ENCODE peak calls at places on chromosomes 12 and 14, in six cellular contexts. C is thyroid gland; P is left ventricle myocardium inferior; Q is PC-3; W is CD8-positive, alpha-beta T cell; Y is uterus. I is an unnamed sample.

GRCh38 chr12:116455540-116456306 is 103.5 kb upstream of the MAP1LC3B2 start:
- DNase-seq in C (peak; percentile 51), P (peak; percentile 66), Q (peak; percentile 83), W (no peak), Y (peak; percentile 96), I (peak; percentile 92)

GRCh38 chr14:104427126-104427851 is 152.3 kb upstream of the C14orf180 start:
- DNase-seq in C (no peak), P (no peak), Q (no peak), W (no peak), Y (no peak), I (no peak)

GRCh38 chr12:68406134-68406576 is 74.0 kb upstream of the MDM1 start:
- DNase-seq in C (peak; percentile 90), P (peak; percentile 94), Q (peak; percentile 75), W (no peak), Y (peak; percentile 91), I (peak; percentile 91)

GRCh38 chr12:55681142-55682077 is 26.3 kb downstream of the ITGA7 start:
- DNase-seq in C (peak; percentile 89), P (peak; percentile 54), Q (peak; percentile 92), W (no peak), Y (no peak), I (peak; percentile 76)

GRCh38 chr14:95290769-95291440 is 28.8 kb downstream of the CLMN start:
- DNase-seq in C (no peak), P (peak; percentile 64), Q (peak; percentile 75), W (no peak), Y (peak; percentile 27), I (peak; percentile 65)

GRCh38 chr12:18696971-18697602 is 40.7 kb downstream of the PLCZ1 start:
- DNase-seq in C (no peak), P (no peak), Q (peak; percentile 63), W (no peak), Y (no peak), I (no peak)

GRCh38 chr12:92224685-92225331 is 79.2 kb upstream of the BTG1 start:
- DNase-seq in C (no peak), P (no peak), Q (peak; percentile 83), W (no peak), Y (peak; percentile 85), I (no peak)

GRCh38 chr12:11513288-11513687 is 117.9 kb upstream of the PRB2 start:
- DNase-seq in C (no peak), P (no peak), Q (peak; percentile 36), W (no peak), Y (no peak), I (no peak)

GRCh38 chr12:6276936-6277615 is 33.4 kb upstream of the PLEKHG6 start:
- DNase-seq in C (no peak), P (no peak), Q (peak; percentile 35), W (no peak), Y (no peak), I (peak; percentile 50)

GRCh38 chr14:57530571-57530970 is 36.9 kb upstream of the CCDC198 start:
- DNase-seq in C (no peak), P (no peak), Q (no peak), W (no peak), Y (no peak), I (no peak)

GRCh38 chr12:89346741-89347324 is 5.5 kb downstream of the DUSP6 start:
- DNase-seq in C (no peak), P (peak; percentile 26), Q (peak; percentile 56), W (no peak), Y (peak; percentile 51), I (peak; percentile 44)

GRCh38 chr14:103123634-103124500 is 606 bp downstream of the TNFAIP2 start:
- DNase-seq in C (peak; percentile 44), P (peak; percentile 68), Q (peak; percentile 44), W (no peak), Y (peak; percentile 64), I (peak; percentile 81)

GRCh38 chr12:68538722-68539614 is 71.7 kb upstream of the RAP1B start:
- DNase-seq in C (peak; percentile 24), P (peak; percentile 79), Q (no peak), W (peak; percentile 47), Y (peak; percentile 68), I (peak; percentile 75)

GRCh38 chr14:32203928-32204357 is 874 bp upstream of the RNU6-8 start:
- DNase-seq in C (peak; percentile 31), P (peak; percentile 21), Q (peak; percentile 29), W (peak; percentile 13), Y (peak; percentile 20), I (no peak)

GRCh38 chr14:105519946-105520698 is 6.3 kb upstream of the TMEM121 start:
- DNase-seq in C (no peak), P (no peak), Q (no peak), W (no peak), Y (no peak), I (no peak)

GRCh38 chr12:53004178-53004577 is 2.1 kb upstream of the EIF4B start:
- DNase-seq in C (no peak), P (no peak), Q (peak; percentile 66), W (no peak), Y (no peak), I (no peak)

GRCh38 chr12:70796989-70797388 is 123.5 kb downstream of the PTPRR start:
- DNase-seq in C (no peak), P (no peak), Q (peak; percentile 78), W (no peak), Y (no peak), I (no peak)

GRCh38 chr14:75543258-75543657 is 21.0 kb downstream of the BATF start:
- DNase-seq in C (no peak), P (no peak), Q (no peak), W (no peak), Y (no peak), I (no peak)

GRCh38 chr12:127240249-127240929 is 1026.6 kb upstream of the TMEM132C start:
- DNase-seq in C (no peak), P (no peak), Q (no peak), W (no peak), Y (no peak), I (no peak)

GRCh38 chr12:26205946-26206345 is 10.6 kb downstream of the SSPN start:
- DNase-seq in C (no peak), P (no peak), Q (no peak), W (no peak), Y (no peak), I (no peak)

GRCh38 chr12:9943244-9943643 is 11.1 kb upstream of the CLEC2A start:
- DNase-seq in C (no peak), P (no peak), Q (no peak), W (peak; percentile 8), Y (no peak), I (no peak)

GRCh38 chr14:76497550-76498484 is 121.9 kb downstream of the ESRRB start:
- DNase-seq in C (no peak), P (no peak), Q (peak; percentile 6), W (no peak), Y (no peak), I (no peak)

GRCh38 chr14:86055512-86055911 is 525.6 kb downstream of the FLRT2 start:
- DNase-seq in C (no peak), P (no peak), Q (peak; percentile 11), W (no peak), Y (no peak), I (no peak)
- TF ChIP-seq CTCF in C (no peak), P (no peak), Q (peak; percentile 37), W (no peak), Y (no peak), I (no peak)

GRCh38 chr12:122996188-122996601 is 15.7 kb downstream of the ARL6IP4 start:
- DNase-seq in C (no peak), P (no peak), Q (no peak), W (no peak), Y (no peak), I (no peak)
- H3K27ac ChIP-seq in C (no peak overlapping the region), P (no peak overlapping the region), Q (no peak overlapping the region), W (no peak overlapping the region), Y (no peak overlapping the region), I (no peak overlapping the region)

GRCh38 chr14:101370593-101371569 is 190.4 kb upstream of the DIO3 start:
- DNase-seq in C (no peak), P (no peak), Q (no peak), W (no peak), Y (no peak), I (no peak)
- TF ChIP-seq CTCF in C (no peak), P (no peak), Q (no peak), W (no peak), Y (no peak), I (no peak)

DNA sequence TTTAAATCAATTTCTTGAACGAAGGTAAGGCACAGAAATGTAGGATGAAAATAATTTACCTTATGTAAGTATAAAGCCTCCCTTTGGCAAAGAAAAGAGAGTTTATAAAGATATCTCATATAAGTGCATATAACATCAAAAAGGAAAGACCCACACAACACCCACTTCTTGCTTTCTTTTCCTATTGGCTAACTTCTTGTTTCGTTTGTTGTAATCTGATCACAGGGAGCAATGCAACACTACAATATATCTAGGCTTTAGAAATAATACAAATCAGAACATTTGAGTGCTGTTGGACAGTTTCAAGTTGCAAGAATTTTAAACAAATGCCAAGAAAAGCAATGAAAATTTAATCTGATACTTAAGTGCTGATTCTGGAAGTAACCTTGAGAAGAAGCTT is 1.3 kb downstream of the FGD6 start:
- DNase-seq in C (no peak), P (no peak), Q (peak; percentile 65), W (no peak), Y (no peak), I (no peak)
- H3K27ac ChIP-seq in C (no peak overlapping the region), P (peak overlapping the region; percentile 97), Q (peak overlapping the region; percentile 51), W (no peak overlapping the region), Y (peak overlapping the region; percentile 99), I (no peak overlapping the region)

GRCh38 chr12:98678946-98679610 is 34.0 kb downstream of the APAF1 start:
- DNase-seq in C (no peak), P (no peak), Q (no peak), W (no peak), Y (no peak), I (no peak)
- TF ChIP-seq CTCF in C (no peak), P (no peak), Q (no peak), W (no peak), Y (no peak), I (no peak)

I was measured in tibial artery.